ENCODE peak calls at places on chromosomes 13 and 19, in seven cellular contexts. H is K562, E is transverse colon, Z is upper lobe of left lung, P is suprapubic skin, Q is sigmoid colon, Y is HCT116. S is an unnamed sample.

GRCh38 chr13:54210397-54211050 is 1181.9 kb downstream of the OLFM4 start:
- DNase-seq in H (no peak), E (no peak), Z (no peak), P (no peak), Q (no peak), Y (no peak), S (peak)

GRCh38 chr13:25927363-25927762 is 124.5 kb downstream of the SHISA2 start:
- DNase-seq in H (no peak), E (no peak), Z (no peak), P (no peak), Q (no peak), Y (no peak), S (no peak)

GRCh38 chr19:9461938-9462337 is 26.6 kb upstream of the ZNF266 start:
- DNase-seq in H (no peak), E (no peak), Z (no peak), P (no peak), Q (no peak), Y (no peak), S (no peak)

GRCh38 chr19:49533551-49534488 is 6.0 kb downstream of the RCN3 start:
- DNase-seq in H (peak), E (peak), Z (peak), P (peak), Q (peak), Y (no peak), S (peak)

GRCh38 chr19:17409990-17410389 is 4.6 kb upstream of the BST2 start:
- DNase-seq in H (no peak), E (no peak), Z (no peak), P (no peak), Q (peak), Y (no peak), S (no peak)

GRCh38 chr19:14091086-14091884 is 734 bp upstream of the SAMD1 start:
- DNase-seq in H (peak), E (peak), Z (peak), P (no peak), Q (no peak), Y (no peak), S (peak)

GRCh38 chr13:64130600-64130999 is 2715.0 kb upstream of the PCDH20 start:
- DNase-seq in H (no peak), E (no peak), Z (no peak), P (no peak), Q (no peak), Y (no peak), S (no peak)

GRCh38 chr19:53130506-53130905 is 2.2 kb downstream of the ZNF415 start:
- DNase-seq in H (no peak), E (no peak), Z (no peak), P (no peak), Q (no peak), Y (no peak), S (no peak)

GRCh38 chr13:91533354-91533753 is 134.9 kb downstream of the GPC5 start:
- DNase-seq in H (peak), E (no peak), Z (no peak), P (no peak), Q (no peak), Y (no peak), S (no peak)

GRCh38 chr13:68173111-68173510 is 943.0 kb upstream of the PCDH9 start:
- DNase-seq in H (no peak), E (no peak), Z (no peak), P (no peak), Q (no peak), Y (no peak), S (no peak)

GRCh38 chr13:98977568-98978270 is at the start of gene DOCK9:
- DNase-seq in H (no peak), E (peak), Z (peak), P (no peak), Q (peak), Y (no peak), S (peak)

GRCh38 chr13:102240110-102240509 is 161.7 kb downstream of the FGF14 start:
- DNase-seq in H (no peak), E (no peak), Z (no peak), P (no peak), Q (no peak), Y (no peak), S (no peak)

GRCh38 chr19:6065685-6066365 is 44.5 kb downstream of the RFX2 start:
- DNase-seq in H (peak), E (peak), Z (no peak), P (peak), Q (no peak), Y (no peak), S (no peak)

GRCh38 chr19:49196527-49197240 is 39.1 kb downstream of the TRPM4 start:
- DNase-seq in H (no peak), E (peak), Z (peak), P (no peak), Q (peak), Y (no peak), S (no peak)

GRCh38 chr13:106696140-106696539 is 128.2 kb upstream of the ARGLU1 start:
- DNase-seq in H (no peak), E (no peak), Z (no peak), P (no peak), Q (no peak), Y (no peak), S (no peak)

GRCh38 chr13:21738636-21739035 is 67.8 kb downstream of the FGF9 start:
- DNase-seq in H (no peak), E (no peak), Z (no peak), P (no peak), Q (no peak), Y (no peak), S (no peak)

GRCh38 chr19:13839193-13839937 is 37.6 kb upstream of the NANOS3 start:
- DNase-seq in H (peak), E (peak), Z (peak), P (peak), Q (peak), Y (no peak), S (peak)

GRCh38 chr19:29098863-29099481 is 114.0 kb downstream of the UQCRFS1 start:
- DNase-seq in H (peak), E (peak), Z (peak), P (peak), Q (peak), Y (no peak), S (peak)

GRCh38 chr19:42501733-42502132 is 26.5 kb downstream of the CEACAM1 start:
- DNase-seq in H (no peak), E (no peak), Z (no peak), P (no peak), Q (no peak), Y (no peak), S (no peak)

GRCh38 chr19:27794444-27795042 is 1418.4 kb downstream of the UQCRFS1 start:
- DNase-seq in H (peak), E (no peak), Z (peak), P (no peak), Q (no peak), Y (no peak), S (no peak)

GRCh38 chr19:20171285-20171684 is 4.3 kb downstream of the ZNF486 start:
- DNase-seq in H (no peak), E (no peak), Z (no peak), P (no peak), Q (no peak), Y (no peak), S (no peak)

GRCh38 chr13:50468849-50469669 is 374.4 kb downstream of the DLEU7 start:
- DNase-seq in H (peak), E (no peak), Z (no peak), P (no peak), Q (no peak), Y (no peak), S (no peak)

GRCh38 chr13:94515352-94515751 is 35.9 kb upstream of the DCT start:
- DNase-seq in H (no peak), E (no peak), Z (no peak), P (no peak), Q (no peak), Y (no peak), S (no peak)

GRCh38 chr19:18013210-18013609 is 5.2 kb downstream of the ARRDC2 start:
- DNase-seq in H (no peak), E (no peak), Z (no peak), P (no peak), Q (no peak), Y (no peak), S (no peak)

GRCh38 chr19:50549059-50549926 is 18.9 kb downstream of the LRRC4B start:
- DNase-seq in H (no peak), E (no peak), Z (no peak), P (no peak), Q (no peak), Y (no peak), S (no peak)

GRCh38 chr13:41668130-41668757 is 210.9 kb downstream of the RGCC start:
- DNase-seq in H (peak), E (peak), Z (no peak), P (no peak), Q (peak), Y (peak), S (no peak)

GRCh38 chr13:33624253-33624652 is 193.7 kb upstream of the RFC3 start:
- DNase-seq in H (no peak), E (no peak), Z (no peak), P (no peak), Q (no peak), Y (no peak), S (no peak)

GRCh38 chr19:13062317-13062716 is 40.3 kb downstream of the LYL1 start:
- DNase-seq in H (no peak), E (no peak), Z (no peak), P (no peak), Q (no peak), Y (no peak), S (no peak)

GRCh38 chr13:48738261-48738755 is 84.6 kb downstream of the CYSLTR2 start:
- DNase-seq in H (no peak), E (no peak), Z (no peak), P (no peak), Q (no peak), Y (no peak), S (no peak)

GRCh38 chr19:48274173-48274572 is 4.3 kb downstream of the ZNF114 start:
- DNase-seq in H (no peak), E (no peak), Z (no peak), P (no peak), Q (no peak), Y (no peak), S (no peak)

DNA sequence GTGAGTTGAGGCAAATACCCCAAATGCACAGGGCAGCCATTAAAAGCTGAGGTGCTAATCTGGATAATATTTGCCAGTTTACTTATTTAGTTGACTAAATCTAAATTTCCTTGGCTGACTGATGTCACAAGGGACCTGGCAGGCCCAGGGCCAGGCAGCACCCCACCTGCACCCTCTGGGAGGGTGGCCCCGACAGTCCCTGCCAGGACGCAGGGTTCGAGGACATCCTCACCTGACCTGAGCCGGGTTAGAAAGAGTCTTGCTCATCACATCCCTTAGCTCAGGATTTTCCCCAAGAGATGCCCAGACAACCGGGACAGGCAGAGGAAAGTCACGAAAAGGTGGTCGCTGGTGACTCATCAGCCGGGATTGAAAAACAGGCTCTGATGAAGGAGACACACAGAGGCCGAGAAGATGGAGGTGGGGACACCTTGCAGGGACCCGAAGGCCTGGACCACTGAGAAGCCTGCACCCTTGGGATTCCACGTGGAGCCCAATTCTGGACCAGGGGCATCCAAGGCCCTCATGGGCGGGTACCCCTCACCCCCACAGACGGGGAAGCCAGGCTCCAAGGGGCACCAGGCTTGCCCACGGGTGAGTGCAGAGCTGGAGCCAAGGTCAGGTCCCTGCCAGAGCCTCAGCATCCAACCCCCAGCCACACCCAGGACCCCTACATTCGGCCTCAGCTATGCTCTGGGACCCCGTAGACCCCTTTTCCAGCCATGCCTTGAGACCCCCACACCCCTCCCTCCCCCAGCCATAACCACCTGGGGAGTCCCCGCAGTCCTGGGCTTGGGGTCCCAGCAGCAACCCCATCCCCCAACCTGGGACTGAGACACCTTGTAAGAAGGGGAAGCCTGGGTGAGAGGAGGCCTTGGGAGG is 103.2 kb downstream of the SOX1 start:
- DNase-seq in H (no peak), E (no peak), Z (peak), P (peak), Q (no peak), Y (no peak), S (no peak)
- TF ChIP-seq POLR2A in H (no peak), E (no peak), Z (no peak), P (no peak), Q (no peak), Y (no peak), S (no peak)

DNA sequence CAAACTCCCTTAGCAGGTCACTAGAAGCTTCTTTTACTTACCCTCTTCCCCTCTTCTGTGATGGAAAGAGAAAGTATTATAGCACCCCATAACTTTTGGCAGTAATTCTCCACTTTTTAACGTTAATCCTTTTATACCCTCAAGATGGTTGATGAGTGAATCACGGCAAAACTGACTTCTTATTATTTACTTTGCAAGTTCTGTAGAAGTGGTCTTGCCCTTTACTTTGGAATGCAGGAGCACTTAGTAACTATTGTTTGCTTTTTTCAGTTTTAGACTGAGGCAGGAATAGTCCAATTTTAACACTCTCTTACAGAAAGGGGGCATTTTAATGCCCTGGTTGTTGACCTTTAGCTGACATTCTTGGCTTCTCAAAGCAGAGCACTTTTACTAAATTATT is 260.1 kb downstream of the LMO7 start:
- DNase-seq in H (no peak), E (no peak), Z (no peak), P (no peak), Q (no peak), Y (no peak), S (no peak)
- H3K4me3 ChIP-seq in H (no peak), E (no peak), Z (no peak), P (no peak), Q (no peak), Y (no peak), S (no peak)

GRCh38 chr19:39796000-39796498 is 17.4 kb downstream of the LEUTX start:
- DNase-seq in H (no peak), E (no peak), Z (no peak), P (no peak), Q (no peak), Y (no peak), S (no peak)
- TF ChIP-seq POLR2AphosphoS5 in H (peak), E (no peak), Z (no peak), P (no peak), Q (no peak), Y (no peak), S (no peak)

DNA sequence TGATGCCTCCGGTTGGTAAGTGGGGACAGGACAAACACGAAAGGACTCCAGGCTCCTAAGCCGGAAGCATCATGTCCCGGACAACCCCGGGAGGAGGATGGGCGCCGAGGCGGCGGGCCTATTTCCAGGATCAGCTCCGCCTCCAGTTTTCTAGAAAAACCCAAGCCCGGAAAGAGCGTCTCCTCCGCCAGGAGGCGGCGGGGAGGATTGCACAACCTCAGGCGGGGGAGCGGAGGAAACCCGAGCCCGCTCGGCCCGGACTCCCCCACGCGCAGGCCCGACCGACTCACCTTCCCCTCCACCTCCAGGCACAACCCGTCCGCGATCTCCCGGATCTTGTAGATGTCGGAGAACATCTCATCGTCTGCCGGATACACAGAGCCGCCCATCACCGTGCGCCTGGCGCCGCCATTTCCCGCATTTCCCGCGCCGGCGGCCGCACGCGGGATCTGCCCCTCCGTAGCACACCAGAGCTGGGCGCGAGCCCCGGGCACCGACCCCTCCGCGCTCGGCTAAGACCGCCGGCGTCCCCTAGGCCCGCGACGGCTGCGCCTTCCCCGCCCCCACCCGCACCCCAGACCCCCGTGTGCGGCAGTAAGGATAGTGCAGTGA is 455 bp downstream of the TPT1 start:
- DNase-seq in H (peak), E (peak), Z (peak), P (peak), Q (peak), Y (peak), S (peak)
- TF ChIP-seq POLR2A in H (peak), E (no peak), Z (peak), P (no peak), Q (no peak), Y (no peak), S (no peak)

GRCh38 chr19:39399684-39400465 is 6.8 kb upstream of the ZFP36 start:
- DNase-seq in H (no peak), E (no peak), Z (no peak), P (no peak), Q (no peak), Y (no peak), S (no peak)

GRCh38 chr19:39400997-39401548 is 5.6 kb upstream of the ZFP36 start:
- DNase-seq in H (peak), E (no peak), Z (no peak), P (no peak), Q (no peak), Y (no peak), S (no peak)

GRCh38 chr19:39398297-39398864 is 7.2 kb downstream of the MED29 start:
- DNase-seq in H (peak), E (peak), Z (no peak), P (peak), Q (peak), Y (peak), S (no peak)

GRCh38 chr19:39401549-39402416 is 4.9 kb upstream of the ZFP36 start:
- DNase-seq in H (peak), E (peak), Z (no peak), P (no peak), Q (peak), Y (peak), S (peak)

GRCh38 chr19:39397360-39398296 is 6.5 kb downstream of the MED29 start:
- DNase-seq in H (peak), E (peak), Z (peak), P (peak), Q (peak), Y (peak), S (peak)
- H3K4me3 ChIP-seq in H (no peak), E (peak), Z (peak), P (peak), Q (no peak), Y (no peak), S (peak)

GRCh38 chr19:55392820-55393219 is 7.1 kb downstream of the RPL28 start:
- DNase-seq in H (no peak), E (no peak), Z (no peak), P (no peak), Q (no peak), Y (no peak), S (no peak)

GRCh38 chr19:55389386-55390317 is 3.9 kb downstream of the RPL28 start:
- DNase-seq in H (no peak), E (no peak), Z (no peak), P (no peak), Q (no peak), Y (no peak), S (no peak)

GRCh38 chr19:55391702-55392615 is 6.2 kb downstream of the RPL28 start:
- DNase-seq in H (no peak), E (no peak), Z (no peak), P (no peak), Q (no peak), Y (no peak), S (no peak)

GRCh38 chr19:55390461-55390880 is 4.7 kb downstream of the RPL28 start:
- DNase-seq in H (peak), E (no peak), Z (no peak), P (no peak), Q (no peak), Y (no peak), S (no peak)

DNA sequence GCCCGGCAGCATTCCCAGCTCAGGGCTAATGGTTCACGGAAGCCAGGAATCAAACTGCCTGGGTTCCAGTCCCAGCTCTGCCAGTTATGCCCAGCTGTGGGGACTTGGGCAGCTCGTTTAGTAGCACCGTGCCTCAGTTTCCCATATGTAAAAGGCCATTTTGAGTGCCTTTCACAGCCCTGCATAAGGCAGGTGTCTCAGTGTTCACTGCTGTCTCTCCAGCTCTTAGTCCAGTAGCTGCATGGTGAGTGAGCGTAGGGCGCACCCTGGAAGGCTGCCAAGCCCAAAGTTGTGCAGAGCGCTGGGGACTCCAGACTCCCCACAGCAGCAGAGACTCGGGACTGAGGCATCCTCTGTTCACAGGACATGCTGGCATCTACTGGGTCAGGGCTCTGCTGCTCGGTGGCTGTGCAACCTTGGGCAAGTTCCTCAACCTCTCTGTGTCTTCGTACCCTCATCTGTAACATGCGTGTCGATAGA is 5.5 kb downstream of the RPL28 start:
- DNase-seq in H (no peak), E (no peak), Z (no peak), P (no peak), Q (no peak), Y (no peak), S (no peak)
- TF ChIP-seq POLR2AphosphoS5 in H (no peak), E (no peak), Z (no peak), P (no peak), Q (no peak), Y (peak), S (no peak)

DNA sequence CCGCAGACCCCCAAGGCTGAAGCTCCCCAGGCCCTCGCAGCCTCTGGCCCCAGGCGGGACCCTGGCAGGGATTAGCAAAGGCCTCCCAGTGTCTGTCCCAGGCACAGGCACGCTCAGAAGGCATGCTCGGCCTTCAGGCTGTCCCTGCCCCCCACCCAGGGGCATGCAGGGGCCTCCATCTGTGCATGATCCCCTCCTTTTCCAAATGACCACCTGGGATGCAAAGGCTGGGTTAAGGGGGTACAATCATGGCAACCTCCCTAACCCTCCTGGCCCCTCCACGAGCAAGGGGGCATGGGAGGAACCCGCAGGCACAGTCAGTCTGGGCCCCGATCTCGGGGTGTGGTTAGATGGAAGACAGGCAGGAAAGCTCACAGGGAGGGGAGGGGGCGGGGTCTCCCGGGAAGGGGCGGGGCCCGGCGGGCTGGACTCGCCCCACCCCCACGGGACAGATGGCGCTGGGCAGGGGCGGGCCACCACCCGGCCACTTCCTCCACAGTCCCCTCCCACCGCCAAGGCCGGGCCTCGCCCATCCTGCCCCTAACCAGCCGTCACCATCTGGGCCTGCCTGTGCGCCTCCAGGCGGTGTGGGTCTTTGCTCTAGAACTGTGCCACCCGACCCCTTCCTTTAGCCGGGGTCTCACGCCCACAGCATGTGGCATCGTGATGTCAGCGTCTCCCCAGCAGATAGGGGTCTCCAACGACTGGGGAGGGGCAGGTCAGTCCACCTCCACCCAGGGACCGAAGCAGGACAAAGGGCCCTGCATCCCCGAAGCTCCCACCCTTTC is 7.0 kb upstream of the REXO1 start:
- DNase-seq in H (peak), E (peak), Z (peak), P (peak), Q (peak), Y (peak), S (peak)
- TF ChIP-seq POLR2A in H (peak), E (peak), Z (no peak), P (no peak), Q (no peak), Y (no peak), S (no peak)

S was measured in breast epithelium.